ENCODE peak calls at places on chromosomes 13 and 19, in four cellular contexts. E, Z, G and P are unnamed samples.
A peak's percentile ranks its signal among the peaks of the same experiment; 100 is the strongest.

GRCh38 chr13:105328212-105328611 is 1207.2 kb downstream of the EFNB2 start:
- DNase-seq in E (no peak), Z (no peak), G (no peak), P (no peak)

GRCh38 chr13:112447306-112447705 is 71.2 kb downstream of the SPACA7 start:
- DNase-seq in E (peak; percentile 31), Z (no peak), G (no peak), P (no peak)

GRCh38 chr13:105047676-105048295 is 1487.7 kb downstream of the EFNB2 start:
- DNase-seq in E (no peak), Z (no peak), G (no peak), P (no peak)

GRCh38 chr13:83881031-83881727 is 1.1 kb downstream of the SLITRK1 start:
- DNase-seq in E (no peak), Z (no peak), G (no peak), P (no peak)

GRCh38 chr13:100235311-100235901 is 146.5 kb downstream of the PCCA start:
- DNase-seq in E (no peak), Z (no peak), G (peak; percentile 16), P (peak; percentile 59)

GRCh38 chr19:34288381-34288780 is 34.0 kb downstream of the GARRE1 start:
- DNase-seq in E (no peak), Z (no peak), G (no peak), P (no peak)

GRCh38 chr13:32737111-32737571 is 150.9 kb downstream of the PDS5B start:
- DNase-seq in E (no peak), Z (no peak), G (no peak), P (no peak)

GRCh38 chr19:7698583-7698982 is 3.3 kb downstream of the FCER2 start:
- DNase-seq in E (no peak), Z (no peak), G (no peak), P (no peak)

GRCh38 chr19:33098023-33098652 is 17.2 kb downstream of the GPATCH1 start:
- DNase-seq in E (no peak), Z (no peak), G (no peak), P (no peak)

GRCh38 chr13:40031031-40031430 is 375.6 kb downstream of the COG6 start:
- DNase-seq in E (no peak), Z (no peak), G (no peak), P (no peak)

GRCh38 chr13:75803175-75803611 is 167.1 kb downstream of the LMO7 start:
- DNase-seq in E (no peak), Z (no peak), G (no peak), P (no peak)

GRCh38 chr13:53694814-53695533 is 666.4 kb downstream of the OLFM4 start:
- DNase-seq in E (no peak), Z (no peak), G (no peak), P (no peak)

GRCh38 chr19:18520848-18521691 is 800 bp downstream of the ELL start:
- DNase-seq in E (peak; percentile 75), Z (no peak), G (no peak), P (no peak)

GRCh38 chr13:19601749-19602725 is 31.4 kb upstream of the MPHOSPH8 start:
- DNase-seq in E (peak; percentile 71), Z (peak; percentile 28), G (peak; percentile 43), P (peak; percentile 10)

GRCh38 chr13:32211788-32212187 is 103.4 kb downstream of the ZAR1L start:
- DNase-seq in E (no peak), Z (no peak), G (no peak), P (no peak)